ENCODE peak calls at places on chromosomes 3 and 15, in five cellular contexts. F, H, T, L and K are unnamed samples.

GRCh38 chr3:112333386-112334334 is 704 bp downstream of the CD200 start:
- DNase-seq in H (no peak), L (no peak), T (no peak), F (no peak), K (no peak)

GRCh38 chr3:45841380-45841700 is 579 bp downstream of the LZTFL1 start:
- DNase-seq in H (no peak), L (no peak), T (no peak), F (no peak), K (peak; percentile 31)

GRCh38 chr3:173396191-173397041 is 1.1 kb upstream of the NLGN1 start:
- DNase-seq in L (no peak), F (no peak), H (no peak), T (no peak), K (no peak)

GRCh38 chr3:134991472-134992010 is 196.5 kb downstream of the EPHB1 start:
- DNase-seq in L (no peak), T (no peak), F (no peak), H (no peak), K (no peak)

GRCh38 chr3:10583798-10584708 is 78.7 kb upstream of the ATP2B2 start:
- DNase-seq in H (no peak), F (no peak), L (no peak), T (no peak), K (no peak)

GRCh38 chr3:128252083-128252482 is 98.8 kb downstream of the EEFSEC start:
- DNase-seq in H (no peak), T (no peak), L (no peak), F (no peak), K (no peak)

GRCh38 chr3:47856669-47857068 is 53.7 kb downstream of the DHX30 start:
- DNase-seq in L (no peak), F (no peak), T (no peak), H (no peak), K (no peak)

GRCh38 chr3:33181229-33181628 is 37.4 kb downstream of the SUSD5 start:
- DNase-seq in F (no peak), T (no peak), L (no peak), H (no peak), K (no peak)

GRCh38 chr3:64214002-64214696 is 11.1 kb downstream of the PRICKLE2 start:
- DNase-seq in H (no peak), L (peak; percentile 61), F (no peak), T (peak; percentile 57), K (no peak)

GRCh38 chr15:63277893-63278505 is 594 bp downstream of the APH1B start:
- DNase-seq in L (no peak), F (no peak), H (peak; percentile 49), T (no peak), K (no peak)

GRCh38 chr3:57227930-57228733 is 603 bp downstream of the APPL1 start:
- DNase-seq in T (peak; percentile 46), L (peak; percentile 49), F (no peak), H (peak; percentile 60), K (peak; percentile 48)

GRCh38 chr15:30984542-30984941 is 6.9 kb downstream of the MTMR10 start:
- DNase-seq in T (no peak), F (no peak), L (no peak), H (no peak), K (no peak)

GRCh38 chr3:47379488-47379899 is 1.3 kb upstream of the PTPN23 start:
- DNase-seq in T (no peak), H (no peak), L (no peak), F (no peak), K (no peak)

GRCh38 chr3:125186261-125186770 is 26.2 kb downstream of the SLC12A8 start:
- DNase-seq in H (no peak), T (no peak), L (no peak), F (no peak), K (no peak)

GRCh38 chr3:191282262-191283215 is 46.7 kb upstream of the CCDC50 start:
- DNase-seq in F (no peak), H (peak; percentile 11), T (no peak), L (no peak), K (no peak)

GRCh38 chr15:31023841-31024240 is 32.4 kb upstream of the MTMR10 start:
- DNase-seq in L (no peak), T (no peak), F (no peak), H (no peak), K (no peak)

GRCh38 chr3:161914703-161915102 is 418.1 kb downstream of the OTOL1 start:
- DNase-seq in L (no peak), F (no peak), T (no peak), H (no peak), K (no peak)

GRCh38 chr3:23480324-23480704 is 277.2 kb downstream of the UBE2E2 start:
- DNase-seq in H (no peak), L (no peak), T (no peak), F (no peak), K (no peak)

GRCh38 chr15:82300883-82301282 is 38.3 kb downstream of the SAXO2 start:
- DNase-seq in L (no peak), H (no peak), T (no peak), F (no peak), K (no peak)

GRCh38 chr3:8607285-8608040 is 37.1 kb downstream of the SSUH2 start:
- DNase-seq in L (peak; percentile 50), H (no peak), T (peak; percentile 59), F (peak; percentile 15), K (no peak)

GRCh38 chr15:78390242-78390641 is 47.8 kb upstream of the IREB2 start:
- DNase-seq in H (no peak), L (no peak), F (no peak), T (no peak), K (no peak)

GRCh38 chr3:177194319-177194718 is 3.0 kb downstream of the TBL1XR1 start:
- DNase-seq in L (no peak), T (no peak), H (no peak), F (no peak), K (no peak)

GRCh38 chr3:142961539-142961938 is 1.9 kb downstream of the PAQR9 start:
- DNase-seq in T (no peak), L (no peak), H (no peak), F (no peak), K (no peak)

GRCh38 chr3:54228806-54229205 is 106.5 kb downstream of the CACNA2D3 start:
- DNase-seq in F (no peak), L (no peak), T (no peak), H (no peak), K (no peak)

GRCh38 chr3:99939834-99940233 is 122.2 kb downstream of the CMSS1 start:
- DNase-seq in F (no peak), T (no peak), L (no peak), H (no peak), K (no peak)
- H3K4me3 ChIP-seq in F (no peak overlapping the region), T (no peak overlapping the region), L (no peak overlapping the region), H (no peak overlapping the region), K (no peak overlapping the region)

DNA sequence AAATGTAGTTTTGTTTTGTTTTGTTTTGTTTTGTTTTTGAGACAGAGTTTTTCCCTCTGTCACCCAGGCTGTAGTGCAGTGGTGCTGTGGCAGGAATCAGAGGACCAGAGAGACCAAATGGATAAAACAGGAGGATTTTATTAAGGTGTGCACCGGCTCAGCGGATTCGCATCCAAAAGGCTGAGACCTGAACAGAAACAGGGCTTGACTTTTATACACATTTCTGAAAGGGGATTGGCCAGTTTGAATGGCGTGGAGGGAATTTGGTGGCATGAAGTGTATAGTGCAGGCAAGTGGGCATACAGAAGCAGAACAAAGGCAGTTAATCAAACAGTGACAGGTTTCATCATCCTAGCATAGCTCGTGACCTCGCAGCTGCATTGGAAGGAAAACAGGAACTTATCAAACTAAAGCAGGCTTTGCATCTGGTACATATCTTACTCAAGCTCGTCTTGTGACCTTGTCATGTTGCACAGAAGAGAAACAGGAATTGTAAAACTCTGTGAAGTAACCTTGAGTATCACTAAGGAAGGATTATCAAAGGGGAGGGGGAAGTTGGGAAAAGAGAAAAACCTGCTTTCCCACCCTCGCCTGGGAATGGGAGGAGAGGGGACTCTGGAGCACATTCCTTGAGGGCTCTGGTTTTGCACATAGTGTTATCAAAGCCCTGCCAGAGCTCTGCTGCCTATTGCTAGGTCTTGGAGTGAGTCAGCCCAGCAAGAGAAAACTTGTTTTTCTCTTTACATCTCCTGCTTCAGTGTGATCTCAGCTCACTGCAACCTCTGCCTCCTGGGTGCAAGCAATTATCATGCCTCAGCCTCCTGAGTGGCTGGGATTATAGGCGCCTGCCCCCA is 38.5 kb downstream of the C3orf62 start:
- DNase-seq in T (peak; percentile 54), F (no peak), L (peak; percentile 14), H (no peak), K (no peak)
- H3K4me1 ChIP-seq in T (no peaks in the 10 kb centered on the region), F (no peaks in the 10 kb centered on the region), L (no peaks in the 10 kb centered on the region), H (no peaks in the 10 kb centered on the region), K (no peaks in the 10 kb centered on the region)

GRCh38 chr15:85941186-85941855 is 138.3 kb upstream of the AGBL1 start:
- DNase-seq in L (peak; percentile 28), T (no peak), F (no peak), H (no peak), K (no peak)
- H3K27ac ChIP-seq in L (peak overlapping the region; percentile 13), T (no peak overlapping the region), F (no peak overlapping the region), H (no peak overlapping the region), K (no peak overlapping the region)

DNA sequence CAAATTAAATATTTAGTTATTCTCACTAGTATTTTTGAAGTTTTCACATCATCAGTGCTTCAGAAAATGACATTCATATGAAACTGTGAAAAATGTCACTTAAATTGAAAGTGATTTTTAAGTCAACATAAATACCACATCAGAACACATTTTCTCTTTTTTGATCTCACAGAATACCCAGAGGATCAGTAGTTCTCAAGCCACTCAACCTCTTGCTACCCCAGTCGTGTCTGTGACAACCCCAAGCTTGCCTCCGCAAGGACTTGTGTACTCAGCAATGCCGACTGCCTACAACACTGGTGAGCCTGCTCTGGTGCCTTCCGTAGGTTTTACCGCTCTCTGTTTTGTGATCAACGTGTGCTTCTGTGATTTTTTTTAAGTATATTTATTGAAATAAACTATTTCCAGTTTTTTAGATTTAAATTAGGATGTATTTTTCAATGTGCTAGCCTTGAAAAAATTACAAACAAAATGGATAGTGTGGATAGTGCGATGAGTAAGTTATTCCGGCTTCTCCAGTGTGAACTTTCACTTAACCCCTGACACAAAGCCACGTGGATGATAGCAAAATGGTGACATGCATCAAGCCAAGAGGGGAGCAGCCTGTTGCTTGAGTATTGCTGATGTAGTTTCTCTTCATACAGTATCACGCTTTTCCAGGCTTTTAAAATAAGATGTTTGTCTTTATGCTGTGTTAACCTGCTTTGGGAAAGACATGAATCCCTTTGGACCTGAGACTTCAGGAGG is 26.5 kb downstream of the LYSMD4 start:
- DNase-seq in L (no peak), H (peak; percentile 48), T (no peak), F (no peak), K (no peak)
- H3K4me3 ChIP-seq in L (no peak overlapping the region), H (peak overlapping the region; percentile 9), T (no peak overlapping the region), F (no peak overlapping the region), K (peak overlapping the region; percentile 43)

GRCh38 chr3:196227629-196228493 is 11.5 kb downstream of the SLC51A start:
- DNase-seq in T (peak; percentile 36), H (no peak), L (peak; percentile 29), F (no peak), K (no peak)
- H3K4me1 ChIP-seq in T (peaks cover 15% of the 10 kb centered on the region), H (no peaks in the 10 kb centered on the region), L (no peaks in the 10 kb centered on the region), F (no peaks in the 10 kb centered on the region), K (no peaks in the 10 kb centered on the region)